ENCODE peak calls at places on chromosome 19, in eight cellular contexts. D is pancreas; J is A549; R is CD8-positive, alpha-beta T cell; W is thoracic aorta; Q is fibroblast of pulmonary artery; L is left lung; S is choroid plexus epithelial cell. O is an unnamed sample.

GRCh38 chr19:17871878-17872250 is at the start of gene SLC5A5:
- DNase-seq in D (no peak), J (no peak), R (peak), W (no peak), Q (no peak), L (no peak), S (no peak), O (no peak)

GRCh38 chr19:42216653-42217521 is 590 bp downstream of the DEDD2 start:
- DNase-seq in D (no peak), J (no peak), R (peak), W (no peak), Q (peak), L (peak), S (peak), O (peak)

GRCh38 chr19:51690359-51691121 is 2.6 kb upstream of the SPACA6 start:
- DNase-seq in D (peak), J (peak), R (peak), W (no peak), Q (peak), L (peak), S (peak), O (peak)

GRCh38 chr19:18321729-18322091 is 1.2 kb downstream of the LSM4 start:
- DNase-seq in D (no peak), J (no peak), R (no peak), W (no peak), Q (peak), L (no peak), S (peak), O (peak)

GRCh38 chr19:51366999-51367564 is 894 bp upstream of the ETFB start:
- DNase-seq in D (peak), J (no peak), R (no peak), W (no peak), Q (no peak), L (peak), S (peak), O (no peak)

GRCh38 chr19:36436531-36436930 is 18.1 kb upstream of the ZFP82 start:
- DNase-seq in D (no peak), J (peak), R (no peak), W (no peak), Q (peak), L (no peak), S (peak), O (no peak)

GRCh38 chr19:2455481-2456300 is 1.1 kb downstream of the LMNB2 start:
- DNase-seq in D (peak), J (no peak), R (no peak), W (no peak), Q (no peak), L (peak), S (peak), O (no peak)

GRCh38 chr19:41694831-41695635 is 7.0 kb upstream of the CEACAM7 start:
- DNase-seq in D (no peak), J (no peak), R (peak), W (no peak), Q (no peak), L (no peak), S (no peak), O (no peak)

GRCh38 chr19:17404015-17404414 is 1.4 kb downstream of the BST2 start:
- DNase-seq in D (no peak), J (no peak), R (no peak), W (no peak), Q (no peak), L (no peak), S (no peak), O (no peak)

GRCh38 chr19:47339196-47339880 is 7.4 kb downstream of the C5AR2 start:
- DNase-seq in D (no peak), J (no peak), R (no peak), W (no peak), Q (no peak), L (no peak), S (no peak), O (no peak)

GRCh38 chr19:49106648-49107135 is 7.5 kb upstream of the LIN7B start:
- DNase-seq in D (no peak), J (peak), R (peak), W (no peak), Q (peak), L (no peak), S (peak), O (peak)

DNA sequence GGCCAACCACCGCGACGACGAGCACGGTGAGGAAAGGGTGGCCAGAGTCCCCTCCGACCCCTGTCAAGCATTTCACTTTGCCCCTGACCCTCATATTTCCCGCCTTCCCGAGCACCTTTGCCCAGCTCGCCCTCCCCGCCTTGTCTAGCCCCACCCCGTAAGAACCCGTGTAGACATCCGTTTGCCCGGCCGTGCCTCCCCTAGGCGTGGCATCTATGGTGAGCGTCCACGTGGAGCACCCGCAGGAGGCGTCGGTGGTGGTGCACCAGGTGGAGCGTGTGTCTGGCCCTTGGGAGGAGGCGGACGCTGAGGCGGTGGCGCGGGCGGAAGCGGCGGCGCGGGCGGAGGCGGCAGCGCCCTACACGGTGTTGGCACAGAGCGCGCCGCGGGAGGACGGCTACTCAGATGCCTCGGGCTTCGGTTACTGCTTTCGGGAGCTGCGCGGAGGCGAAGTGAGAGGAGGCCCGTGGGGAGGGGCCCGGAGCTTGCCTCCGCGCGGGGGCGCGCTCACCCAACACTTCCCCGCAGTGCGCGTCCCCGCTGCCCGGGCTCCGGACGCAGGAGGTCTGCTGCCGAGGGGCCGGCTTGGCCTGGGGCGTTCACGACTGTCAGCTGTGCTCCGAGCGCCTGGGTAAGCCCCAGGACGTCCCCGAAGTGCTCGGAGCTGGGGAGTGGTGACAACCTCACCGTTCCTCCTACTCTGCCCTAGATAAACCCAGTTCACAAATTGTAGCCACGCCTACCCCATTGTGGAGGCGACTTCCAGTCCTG is 4.2 kb downstream of the LTBP4 start:
- DNase-seq in D (peak), J (peak), R (peak), W (no peak), Q (peak), L (peak), S (peak), O (peak)
- TF ChIP-seq CTCF in D (no peak), J (peak), R (no peak), W (no peak), Q (no peak), L (no peak), S (no peak), O (peak)

DNA sequence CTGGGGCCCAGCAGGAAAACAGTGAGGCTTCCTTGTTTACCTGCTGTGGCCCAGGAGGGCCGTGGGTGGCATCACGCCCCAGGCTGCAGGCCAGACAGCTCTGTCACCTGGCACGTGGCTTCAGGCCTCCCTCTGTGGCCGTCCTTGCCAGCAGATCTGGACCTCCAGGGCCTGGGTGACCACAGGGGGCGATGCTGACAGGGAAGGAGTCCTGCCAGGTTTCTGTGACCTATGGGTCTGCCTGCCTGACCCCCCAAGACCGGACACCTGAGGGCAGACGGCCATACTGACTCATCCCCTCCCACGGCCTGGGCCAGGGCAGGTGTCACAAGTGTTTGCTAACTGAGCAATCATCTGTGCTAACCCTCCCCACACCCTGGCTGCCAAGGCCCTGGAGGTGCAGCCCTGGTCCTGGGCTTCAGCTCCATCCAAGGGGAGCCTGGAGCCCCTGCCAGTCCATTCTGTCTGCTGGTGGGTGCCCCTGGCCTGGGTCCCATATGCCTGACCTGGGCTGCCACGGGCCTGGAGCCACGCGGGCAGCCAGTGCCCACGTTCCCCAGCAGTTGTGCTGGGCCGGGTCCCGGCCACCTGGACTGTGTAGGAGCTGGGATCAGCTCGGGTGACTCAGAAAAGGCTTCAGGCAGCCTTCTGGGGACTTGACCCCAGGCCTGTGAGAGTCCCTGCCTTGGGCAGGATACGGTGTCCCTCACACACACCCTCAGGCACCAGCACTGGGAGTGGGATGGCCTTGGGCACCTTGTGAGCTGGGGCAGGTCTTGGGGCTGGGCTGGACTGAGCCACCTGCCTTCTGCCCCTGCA is 3.7 kb downstream of the CDC34 start:
- DNase-seq in D (no peak), J (no peak), R (no peak), W (no peak), Q (no peak), L (no peak), S (no peak), O (no peak)
- H3K4me3 ChIP-seq in D (no peak), J (no peak), R (no peak), W (no peak), Q (no peak), L (no peak), S (no peak), O (no peak)

GRCh38 chr19:15197275-15198005 is 3.4 kb downstream of the NOTCH3 start:
- DNase-seq in D (no peak), J (no peak), R (no peak), W (no peak), Q (peak), L (no peak), S (peak), O (no peak)
- TF ChIP-seq CTCF in D (no peak), J (no peak), R (no peak), W (no peak), Q (no peak), L (no peak), S (no peak), O (no peak)

DNA sequence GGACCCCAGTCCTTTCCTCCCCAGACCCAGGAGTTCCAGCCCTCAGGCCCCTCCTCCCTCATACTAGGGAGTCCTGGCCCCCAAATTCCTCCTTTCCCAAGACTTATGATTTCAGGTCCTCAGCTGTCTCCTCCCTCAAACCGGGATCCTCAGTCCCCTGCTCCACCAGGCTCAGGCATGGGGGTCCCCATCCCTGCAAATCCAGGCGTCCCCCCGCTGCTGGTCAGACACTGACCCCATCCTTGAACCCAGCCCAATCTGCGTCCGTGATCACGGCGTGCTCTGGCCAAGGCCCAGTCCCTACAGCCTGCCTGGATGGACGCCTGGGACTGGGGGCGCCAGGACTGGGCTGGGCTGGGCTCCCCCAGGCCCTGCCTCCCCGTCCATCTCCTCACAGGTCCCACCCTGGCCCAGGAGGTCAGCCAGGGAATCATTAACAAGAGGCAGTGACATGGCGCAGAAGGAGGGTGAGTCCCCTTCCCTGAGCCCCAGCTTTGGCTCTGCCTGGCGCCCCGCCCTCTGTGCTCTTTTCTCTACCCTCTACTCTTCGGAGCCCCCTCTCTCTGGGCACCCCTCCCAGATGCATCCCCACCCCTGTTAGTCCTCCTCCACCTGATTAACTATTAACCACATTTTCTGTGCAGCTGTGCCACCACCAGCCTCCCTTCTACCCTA is 672 bp downstream of the HPN start:
- DNase-seq in D (peak), J (no peak), R (no peak), W (no peak), Q (no peak), L (no peak), S (no peak), O (no peak)
- H3K4me3 ChIP-seq in D (peak), J (no peak), R (no peak), W (no peak), Q (no peak), L (no peak), S (no peak), O (no peak)

DNA sequence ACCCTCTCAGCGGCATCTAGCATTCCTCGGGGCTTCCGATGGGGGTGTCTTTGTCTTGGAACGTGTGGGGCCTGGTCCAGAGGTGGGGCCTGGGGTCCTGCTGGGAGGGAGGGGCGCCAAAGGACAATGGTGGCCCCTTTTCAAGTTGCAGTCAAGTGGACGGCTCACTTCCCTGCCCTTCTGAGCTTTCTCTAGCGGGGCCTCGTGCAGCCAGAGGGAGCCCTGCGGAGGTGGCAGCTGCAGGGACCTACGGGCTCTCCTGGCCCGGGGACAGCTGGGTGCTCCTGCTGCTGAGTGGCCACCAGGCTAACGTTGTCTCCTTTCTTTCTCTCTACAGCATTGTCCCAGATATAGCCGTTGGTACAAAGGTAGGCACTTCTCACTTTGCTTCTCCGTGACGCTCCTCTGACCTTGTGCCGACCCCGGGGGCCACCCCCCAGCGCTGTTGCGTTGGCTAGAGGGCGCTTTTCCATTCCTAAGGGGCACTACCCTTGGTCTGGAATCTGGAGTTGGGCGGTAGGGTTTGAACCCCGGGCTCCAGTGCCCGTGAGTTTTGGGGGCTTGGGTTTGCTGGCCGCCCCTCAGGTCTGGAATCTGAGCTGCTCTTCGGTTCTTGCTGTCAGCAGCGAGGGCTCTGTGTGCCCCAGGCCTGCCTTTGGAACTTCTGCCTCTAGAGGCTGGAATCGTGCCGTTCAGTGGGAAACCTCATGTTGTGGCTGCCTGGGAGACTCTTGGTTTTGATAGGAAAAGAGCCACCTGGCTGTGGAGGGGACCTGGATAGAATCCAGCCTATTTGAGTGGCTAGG is 2.0 kb downstream of the PTBP1 start:
- DNase-seq in D (no peak), J (no peak), R (no peak), W (no peak), Q (peak), L (no peak), S (peak), O (peak)
- TF ChIP-seq CTCF in D (no peak), J (peak), R (no peak), W (peak), Q (peak), L (no peak), S (peak), O (peak)

GRCh38 chr19:55379161-55379560 is 2.5 kb downstream of the TMEM190 start:
- DNase-seq in D (no peak), J (no peak), R (no peak), W (no peak), Q (no peak), L (no peak), S (no peak), O (no peak)
- H3K4me3 ChIP-seq in D (no peak), J (no peak), R (no peak), W (no peak), Q (no peak), L (no peak), S (no peak), O (no peak)

DNA sequence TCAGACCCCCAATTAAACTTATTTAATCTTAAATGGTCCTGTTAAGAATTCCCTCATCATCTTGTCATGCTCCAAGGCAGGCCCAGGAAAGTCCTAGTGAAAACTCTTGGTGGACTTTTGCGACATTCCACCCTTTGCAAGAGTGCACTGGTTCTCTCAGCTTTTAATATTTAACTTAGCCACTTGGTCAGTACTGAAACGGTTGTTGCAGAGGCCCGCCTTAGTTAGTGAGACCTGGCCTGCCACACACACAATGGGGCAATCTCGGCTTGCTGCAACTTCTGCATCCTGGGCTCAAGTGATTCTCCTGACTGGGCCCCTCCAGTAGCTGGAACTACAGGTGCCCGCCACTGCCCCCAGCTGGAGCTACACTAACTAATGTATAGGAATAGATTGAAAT is 1366.0 kb downstream of the UQCRFS1 start:
- DNase-seq in D (no peak), J (no peak), R (no peak), W (no peak), Q (no peak), L (no peak), S (no peak), O (no peak)
- TF ChIP-seq CTCF in D (no peak), J (no peak), R (no peak), W (no peak), Q (no peak), L (no peak), S (no peak), O (no peak)

O was measured in astrocyte of the spinal cord.